ENCODE peak calls at places on chromosomes 16 and 17, in ten cellular contexts. P is MM.1S; T is NCI-H774; B is stimulated activated CD8-positive, alpha-beta memory T cell treated with anti-CD3 and anti-CD28 coated beads, Interleukin-4, amount 100 ng/mL, for 24 hours; W is thoracic aorta; H is NCI-H2081; I is ascending aorta; N is Daoy; A is choroid plexus epithelial cell; S is brain pericyte. U is an unnamed sample.
A peak's percentile ranks its signal among the peaks of the same experiment; 100 is the strongest.

GRCh38 chr17:42061641-42062487 is 11.5 kb upstream of the C17orf113 start:
- DNase-seq in P (no peak), T (no peak), B (no peak), W (no peak), H (no peak), I (no peak), N (no peak), A (no peak), S (no peak), U (no peak)

GRCh38 chr17:75996665-75997590 is 3.7 kb upstream of the CDK3 start:
- DNase-seq in P (no peak), T (no peak), B (no peak), W (no peak), H (no peak), I (no peak), N (peak; percentile 95), A (peak; percentile 53), S (no peak), U (peak; percentile 76)

GRCh38 chr17:36928450-36929125 is 8.7 kb upstream of the LHX1 start:
- DNase-seq in P (no peak), T (no peak), B (no peak), W (no peak), H (no peak), I (no peak), N (no peak), A (no peak), S (no peak), U (no peak)

GRCh38 chr16:26365555-26365954 is 673.8 kb downstream of the HS3ST4 start:
- DNase-seq in P (no peak), T (no peak), B (no peak), W (no peak), H (no peak), I (no peak), N (no peak), A (no peak), S (no peak), U (no peak)

GRCh38 chr16:50261707-50262235 is 4.6 kb upstream of the ADCY7 start:
- DNase-seq in P (no peak), T (peak; percentile 43), B (no peak), W (no peak), H (no peak), I (no peak), N (no peak), A (no peak), S (no peak), U (no peak)

GRCh38 chr17:44247346-44248219 is 20.4 kb downstream of the SLC4A1 start:
- DNase-seq in P (no peak), T (no peak), B (no peak), W (no peak), H (no peak), I (no peak), N (no peak), A (no peak), S (no peak), U (no peak)

GRCh38 chr17:44212507-44213402 is 6.7 kb downstream of the UBTF start:
- DNase-seq in P (no peak), T (no peak), B (no peak), W (no peak), H (no peak), I (no peak), N (no peak), A (no peak), S (no peak), U (no peak)

GRCh38 chr16:64375386-64375980 is 746.4 kb downstream of the CDH11 start:
- DNase-seq in P (no peak), T (no peak), B (no peak), W (no peak), H (no peak), I (no peak), N (no peak), A (no peak), S (no peak), U (peak; percentile 41)

GRCh38 chr16:69703638-69704037 is 22.7 kb downstream of the NQO1 start:
- DNase-seq in P (no peak), T (no peak), B (no peak), W (no peak), H (no peak), I (no peak), N (no peak), A (peak; percentile 47), S (no peak), U (no peak)

U was measured in astrocyte of the hippocampus.